ENCODE peak calls at places on chromosome 1, in eight cellular contexts. M, L, N, A, X, U, D and C are unnamed samples. For H3K4me1, the result is how much of the 10 kb centered on the place peaks cover.

GRCh38 chr1:84000954-84001495 is 2.1 kb upstream of the TTLL7 start:
- DNase-seq in M (no peak), L (no peak), N (no peak), A (no peak), X (no peak), U (no peak), D (no peak), C (no peak)

GRCh38 chr1:168772428-168772827 is 43.4 kb upstream of the DPT start:
- DNase-seq in M (no peak), L (no peak), N (no peak), A (no peak), X (no peak), U (no peak), D (no peak), C (no peak)

GRCh38 chr1:166884040-166884642 is 8.1 kb upstream of the TADA1 start:
- DNase-seq in M (peak), L (peak), N (no peak), A (peak), X (peak), U (peak), D (peak), C (no peak)

GRCh38 chr1:92188436-92189255 is 29.1 kb upstream of the C1orf146 start:
- DNase-seq in M (no peak), L (no peak), N (no peak), A (no peak), X (no peak), U (no peak), D (no peak), C (no peak)

GRCh38 chr1:53134961-53135734 is 7.3 kb downstream of the SLC1A7 start:
- DNase-seq in M (no peak), L (no peak), N (no peak), A (peak), X (no peak), U (no peak), D (peak), C (no peak)

GRCh38 chr1:57195436-57195941 is 228.4 kb downstream of the DAB1 start:
- DNase-seq in M (no peak), L (no peak), N (no peak), A (no peak), X (no peak), U (no peak), D (no peak), C (no peak)

GRCh38 chr1:174968750-174969244 is 30.9 kb upstream of the CACYBP start:
- DNase-seq in M (no peak), L (peak), N (no peak), A (no peak), X (no peak), U (no peak), D (peak), C (no peak)

GRCh38 chr1:46459315-46459714 is 30.3 kb upstream of the DMBX1 start:
- DNase-seq in M (no peak), L (no peak), N (no peak), A (no peak), X (no peak), U (no peak), D (no peak), C (no peak)

GRCh38 chr1:221458430-221459156 is 283.3 kb downstream of the DUSP10 start:
- DNase-seq in M (no peak), L (no peak), N (no peak), A (no peak), X (no peak), U (no peak), D (peak), C (peak)

GRCh38 chr1:188499690-188500089 is 1670.9 kb downstream of the PLA2G4A start:
- DNase-seq in M (no peak), L (peak), N (no peak), A (no peak), X (no peak), U (no peak), D (peak), C (no peak)

GRCh38 chr1:154931940-154932487 is 4.5 kb downstream of the PMVK start:
- DNase-seq in M (no peak), L (no peak), N (no peak), A (no peak), X (peak), U (peak), D (no peak), C (no peak)

GRCh38 chr1:192610114-192610958 is 25.6 kb upstream of the RGS13 start:
- DNase-seq in M (no peak), L (peak), N (no peak), A (no peak), X (peak), U (no peak), D (peak), C (no peak)

GRCh38 chr1:27528701-27529637 is 39.0 kb upstream of the WASF2 start:
- DNase-seq in M (peak), L (peak), N (peak), A (peak), X (no peak), U (peak), D (peak), C (peak)

GRCh38 chr1:109654519-109654918 is 1.4 kb upstream of the GSTM4 start:
- DNase-seq in M (peak), L (no peak), N (no peak), A (no peak), X (no peak), U (no peak), D (no peak), C (no peak)

GRCh38 chr1:23343246-23344110 is 606 bp downstream of the HNRNPR start:
- DNase-seq in M (no peak), L (peak), N (peak), A (no peak), X (no peak), U (no peak), D (peak), C (no peak)

GRCh38 chr1:29360768-29361167 is 124.4 kb downstream of the PTPRU start:
- DNase-seq in M (no peak), L (no peak), N (no peak), A (no peak), X (no peak), U (no peak), D (no peak), C (no peak)

GRCh38 chr1:46532498-46533178 is 18.8 kb downstream of the KNCN start:
- DNase-seq in M (peak), L (peak), N (peak), A (peak), X (peak), U (peak), D (peak), C (peak)

DNA sequence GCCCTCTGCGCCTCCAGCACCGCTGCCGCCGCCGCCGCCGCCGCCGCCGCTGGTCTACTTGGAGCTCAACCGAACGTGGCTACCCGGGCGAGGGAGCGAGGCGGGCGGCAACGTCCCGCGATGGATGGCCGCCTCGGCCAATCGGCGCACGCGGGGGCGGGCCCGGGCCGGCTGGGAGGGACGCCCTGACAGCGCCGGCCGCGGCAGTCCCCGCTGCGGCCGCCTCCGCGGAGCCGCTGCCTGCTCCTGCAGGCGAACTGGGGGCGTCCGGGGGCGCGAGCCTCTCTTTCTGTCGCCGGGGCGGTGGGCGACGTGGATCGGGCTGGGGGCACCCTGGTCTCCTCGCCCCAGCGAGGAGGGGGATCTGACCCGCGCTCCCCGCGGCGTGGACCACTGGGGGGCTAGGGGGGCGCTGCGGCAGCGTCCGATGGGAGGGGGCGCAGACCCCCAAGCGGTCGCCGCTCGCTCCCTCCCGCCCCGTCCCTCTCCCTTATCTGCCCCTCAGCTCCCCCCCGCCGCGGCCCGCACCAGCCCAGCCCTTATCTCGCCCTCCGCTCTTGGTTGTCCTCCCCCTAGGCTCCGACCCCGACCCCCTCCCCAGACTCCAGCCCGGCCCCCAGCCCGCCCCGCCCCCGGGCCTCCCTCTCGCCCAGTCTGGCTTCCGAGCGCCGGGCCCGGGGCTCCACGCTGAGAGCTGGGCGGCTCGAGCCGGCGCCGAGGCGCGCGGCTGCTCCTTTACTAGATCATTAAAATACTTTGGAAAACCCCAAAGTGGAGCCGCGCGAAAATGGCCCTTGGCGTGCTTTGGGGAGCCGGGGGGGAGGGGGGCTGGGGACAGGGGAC is at the start of gene SSBP3:
- DNase-seq in M (peak), L (peak), N (peak), A (peak), X (peak), U (peak), D (peak), C (peak)
- TF ChIP-seq POLR2A in M (peak), L (no peak), N (peak), A (peak), X (no peak), U (peak), D (peak), C (peak)

GRCh38 chr1:201537028-201537427 is 1.9 kb upstream of the NAV1 start:
- DNase-seq in M (no peak), L (no peak), N (no peak), A (no peak), X (no peak), U (no peak), D (no peak), C (no peak)
- H3K27ac ChIP-seq in M (no peak), L (no peak), N (peak), A (peak), X (peak), U (peak), D (no peak), C (peak)

DNA sequence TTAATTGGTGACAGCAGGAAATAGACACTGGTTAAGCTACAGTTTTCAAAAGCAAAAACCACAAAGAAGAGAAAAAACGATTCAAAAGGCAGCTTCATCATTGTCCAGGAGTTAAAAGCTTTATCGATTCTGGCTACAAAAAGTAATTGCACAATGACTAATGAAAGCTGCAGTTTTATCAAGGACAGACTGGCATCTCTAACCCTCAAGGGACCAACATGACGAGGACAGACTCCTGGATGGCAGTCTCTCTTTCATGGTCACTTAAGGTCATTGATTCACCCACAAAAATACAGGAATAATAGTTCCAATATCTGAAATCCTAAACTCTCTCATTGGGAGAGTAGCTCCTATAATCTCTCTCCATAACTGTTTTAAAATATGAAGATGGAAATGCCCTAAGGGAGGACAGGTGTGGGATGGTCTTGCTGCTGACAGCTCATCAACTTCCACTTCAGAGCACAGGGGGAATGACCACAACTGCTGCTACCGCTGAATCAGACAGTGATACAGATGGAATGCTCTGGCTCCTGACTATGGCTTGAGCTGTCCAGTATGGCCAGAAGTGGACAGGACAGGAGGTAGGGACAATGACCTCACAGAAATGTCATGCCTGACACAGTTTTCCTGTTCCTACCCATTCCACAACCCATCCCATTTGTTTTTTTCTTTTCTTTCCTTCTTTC is 17.4 kb upstream of the CPLANE2 start:
- DNase-seq in M (no peak), L (no peak), N (no peak), A (no peak), X (no peak), U (no peak), D (peak), C (no peak)
- H3K4me1 ChIP-seq in M (under half), L (under half), N (under half), A (under half), X (under half), U (under half), D (under half), C (under half)

DNA sequence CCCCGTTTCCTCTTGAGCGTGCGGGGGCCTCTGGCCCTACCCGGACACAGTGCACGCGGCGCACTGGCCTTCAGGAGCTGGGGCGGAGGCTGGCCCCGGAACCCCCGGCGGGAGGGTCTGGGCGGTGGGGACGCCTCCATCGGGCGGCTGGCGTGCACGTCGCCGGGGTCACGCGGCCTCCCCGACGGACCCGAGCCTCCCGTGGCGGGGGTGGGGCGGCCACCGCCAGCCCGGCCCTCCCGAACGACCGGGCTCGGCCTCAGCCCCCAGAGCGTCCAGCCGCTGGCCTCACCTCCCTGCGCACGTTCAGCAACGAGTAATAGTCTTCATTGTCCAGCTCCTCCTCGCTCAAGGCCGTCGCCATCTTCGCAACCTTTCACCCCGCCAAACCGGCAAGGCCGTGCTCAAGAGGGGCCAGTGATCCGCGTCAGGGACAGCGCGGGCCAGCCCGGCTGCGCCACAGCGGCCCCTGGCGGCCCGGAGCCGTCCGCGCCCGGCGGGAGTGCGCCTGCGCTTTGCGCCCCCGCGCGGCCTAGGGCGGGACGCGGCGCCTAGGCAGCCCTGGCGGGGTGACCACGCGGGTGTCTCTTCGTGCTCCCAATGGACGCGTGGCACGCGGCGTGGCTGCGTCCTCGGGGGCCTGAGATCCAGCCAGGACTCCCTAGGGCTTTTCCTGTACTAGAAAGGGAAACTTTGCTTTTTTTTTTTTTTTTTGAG is at the start of gene DNAJC11:
- DNase-seq in M (peak), L (peak), N (peak), A (peak), X (peak), U (peak), D (peak), C (peak)
- TF ChIP-seq POLR2A in M (no peak), L (peak), N (no peak), A (peak), X (peak), U (no peak), D (peak), C (peak)

DNA sequence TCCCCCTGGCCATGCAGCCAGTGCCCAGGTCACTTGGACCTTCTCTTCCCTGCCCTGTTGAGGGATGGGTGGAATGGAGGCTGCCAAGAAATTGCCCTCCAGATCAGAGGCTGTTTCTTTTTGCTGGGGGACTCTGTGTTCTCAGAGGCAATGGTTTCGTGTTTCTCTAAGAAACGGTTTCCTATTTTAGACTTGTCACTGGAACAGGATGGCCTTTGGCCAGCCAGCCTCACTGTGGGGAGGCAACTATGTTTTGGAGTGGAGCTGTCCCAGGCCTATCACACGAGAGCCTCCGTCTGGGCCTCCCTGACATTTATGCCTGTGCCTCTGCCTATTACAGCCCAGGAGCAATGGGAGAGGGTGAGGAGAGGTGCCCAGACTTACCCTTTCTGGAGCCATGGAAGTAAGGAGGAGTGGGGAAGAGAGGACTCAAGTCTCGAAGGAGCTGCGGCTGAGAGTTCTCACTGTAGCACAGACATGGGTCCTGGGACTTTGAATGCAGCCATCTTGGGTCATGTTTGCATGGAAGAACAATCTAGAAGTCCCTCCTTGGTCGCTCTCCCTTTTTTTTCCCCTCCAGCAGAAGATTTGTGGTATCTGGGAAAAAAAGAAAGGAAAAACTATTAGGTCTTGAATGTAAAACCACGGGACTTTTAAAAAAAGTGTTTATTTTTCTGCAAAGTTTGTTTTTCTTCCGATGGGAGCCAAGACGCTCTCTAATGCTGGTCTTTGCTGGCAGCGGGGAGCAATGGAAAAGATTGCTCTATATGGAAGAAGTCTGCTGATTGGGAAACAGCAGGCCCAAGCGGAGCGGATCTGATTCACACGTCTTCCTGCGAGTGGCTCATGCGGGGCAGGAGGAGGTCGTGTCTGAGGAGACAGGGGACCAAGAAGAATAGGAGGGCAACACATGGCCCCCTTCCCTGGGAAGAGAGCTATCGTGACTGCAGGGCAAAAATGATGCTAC is 219.2 kb downstream of the FOXD2 start:
- DNase-seq in M (no peak), L (peak), N (peak), A (no peak), X (no peak), U (no peak), D (peak), C (peak)
- H3K27ac ChIP-seq in M (no peak), L (peak), N (no peak), A (peak), X (no peak), U (peak), D (no peak), C (peak)

GRCh38 chr1:15186073-15186845 is 32.7 kb downstream of the TMEM51 start:
- DNase-seq in M (no peak), L (no peak), N (no peak), A (no peak), X (no peak), U (no peak), D (no peak), C (no peak)

GRCh38 chr1:15186846-15187151 is 33.3 kb downstream of the TMEM51 start:
- DNase-seq in M (peak), L (no peak), N (no peak), A (no peak), X (no peak), U (no peak), D (no peak), C (no peak)

GRCh38 chr1:15185617-15186016 is 32.1 kb downstream of the TMEM51 start:
- DNase-seq in M (no peak), L (no peak), N (no peak), A (no peak), X (no peak), U (no peak), D (no peak), C (no peak)

GRCh38 chr1:15187175-15187810 is 33.7 kb downstream of the TMEM51 start:
- DNase-seq in M (peak), L (no peak), N (no peak), A (no peak), X (no peak), U (no peak), D (no peak), C (no peak)

DNA sequence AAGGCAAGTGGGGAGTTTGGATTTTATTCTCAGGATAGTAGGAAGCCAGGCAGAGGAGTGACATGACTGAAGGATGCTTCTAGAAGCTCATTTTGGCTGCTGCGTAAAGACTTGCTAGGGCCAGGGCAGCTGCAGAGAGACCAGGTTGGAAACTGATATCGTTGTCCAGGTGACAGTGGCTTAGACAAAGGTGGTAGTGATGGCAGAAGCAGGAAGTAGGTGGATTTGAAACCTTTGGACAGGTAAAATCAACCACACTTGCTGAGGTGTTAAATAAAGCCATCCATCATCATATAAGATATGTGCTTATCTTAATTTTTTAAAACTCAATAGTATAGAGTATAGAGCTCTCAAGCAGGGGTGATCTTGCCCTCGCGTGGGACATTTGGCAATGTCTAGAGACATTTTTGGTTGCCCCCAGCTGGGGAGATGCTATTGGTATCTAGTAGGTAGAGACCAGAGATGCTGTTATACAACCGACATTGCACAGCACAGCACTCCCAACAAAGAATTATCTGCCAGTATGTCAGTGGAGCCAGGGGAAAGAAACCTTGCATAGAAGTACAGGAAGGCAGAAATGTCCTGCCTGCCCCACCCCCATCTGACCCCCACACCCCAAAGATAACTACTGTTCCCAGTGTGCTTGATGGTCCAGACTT is 31.0 kb downstream of the TMEM51 start:
- DNase-seq in M (no peak), L (no peak), N (no peak), A (no peak), X (no peak), U (no peak), D (no peak), C (no peak)
- H3K4me1 ChIP-seq in M (under half), L (under half), N (under half), A (under half), X (half or more), U (under half), D (under half), C (under half)

GRCh38 chr1:244967159-244967558 is 102.8 kb upstream of the HNRNPU start:
- DNase-seq in M (no peak), L (no peak), N (no peak), A (no peak), X (no peak), U (no peak), D (no peak), C (no peak)

GRCh38 chr1:244964112-244964971 is 100.0 kb upstream of the HNRNPU start:
- DNase-seq in M (no peak), L (peak), N (peak), A (no peak), X (no peak), U (peak), D (peak), C (no peak)

GRCh38 chr1:244962140-244962539 is 97.8 kb upstream of the HNRNPU start:
- DNase-seq in M (no peak), L (no peak), N (no peak), A (no peak), X (no peak), U (no peak), D (no peak), C (no peak)

GRCh38 chr1:244963231-244963826 is 99.0 kb upstream of the HNRNPU start:
- DNase-seq in M (no peak), L (peak), N (no peak), A (no peak), X (no peak), U (no peak), D (peak), C (no peak)

GRCh38 chr1:244965182-244965581 is 100.8 kb upstream of the HNRNPU start:
- DNase-seq in M (no peak), L (peak), N (no peak), A (no peak), X (no peak), U (no peak), D (no peak), C (no peak)
- TF ChIP-seq POLR2A in M (no peak), L (no peak), N (no peak), A (no peak), X (no peak), U (no peak), D (no peak), C (no peak)

GRCh38 chr1:117696567-117696966 is 90.7 kb downstream of the TENT5C start:
- DNase-seq in M (no peak), L (no peak), N (no peak), A (no peak), X (no peak), U (no peak), D (peak), C (no peak)
- H3K27ac ChIP-seq in M (no peak), L (no peak), N (no peak), A (peak), X (no peak), U (no peak), D (peak), C (no peak)